ENCODE peak calls at places on chromosomes 11 and 22, in six cellular contexts. C, A, T, R, L and X are unnamed samples.

GRCh38 chr11:8832571-8833260 is 78.3 kb upstream of the AKIP1 start:
- DNase-seq in C (no peak), A (no peak), T (peak; percentile 37), R (no peak), L (peak; percentile 87), X (peak; percentile 84)

GRCh38 chr22:44572414-44573207 is 74.6 kb upstream of the RTL6 start:
- DNase-seq in C (no peak), A (no peak), T (no peak), R (peak; percentile 27), L (no peak), X (no peak)

GRCh38 chr11:33907419-33907818 is 15.5 kb upstream of the LMO2 start:
- DNase-seq in C (no peak), A (no peak), T (no peak), R (no peak), L (no peak), X (no peak)

GRCh38 chr11:67996622-67997459 is 7.1 kb downstream of the UNC93B1 start:
- DNase-seq in C (peak; percentile 68), A (peak; percentile 31), T (no peak), R (peak; percentile 80), L (peak; percentile 50), X (no peak)

GRCh38 chr11:101331411-101331810 is 201.8 kb upstream of the PGR start:
- DNase-seq in C (no peak), A (no peak), T (no peak), R (no peak), L (no peak), X (no peak)

GRCh38 chr11:65580031-65580692 is 4.3 kb downstream of the EHBP1L1 start:
- DNase-seq in C (no peak), A (no peak), T (no peak), R (no peak), L (no peak), X (no peak)

GRCh38 chr22:41998361-41999261 is at the start of gene WBP2NL:
- DNase-seq in C (peak; percentile 92), A (peak; percentile 79), T (peak; percentile 20), R (peak; percentile 89), L (peak; percentile 81), X (peak; percentile 24)

GRCh38 chr11:61725632-61726280 is 26.7 kb upstream of the MYRF start:
- DNase-seq in C (no peak), A (peak; percentile 16), T (peak; percentile 42), R (no peak), L (peak; percentile 75), X (no peak)

GRCh38 chr11:35218956-35219355 is 80.0 kb downstream of the CD44 start:
- DNase-seq in C (no peak), A (no peak), T (no peak), R (no peak), L (peak; percentile 66), X (peak; percentile 26)

GRCh38 chr11:67376873-67377808 is 3.7 kb upstream of the CLCF1 start:
- DNase-seq in C (no peak), A (no peak), T (no peak), R (no peak), L (no peak), X (no peak)

GRCh38 chr11:86816251-86816726 is 15.9 kb downstream of the PRSS23 start:
- DNase-seq in C (no peak), A (peak; percentile 93), T (no peak), R (no peak), L (peak; percentile 47), X (no peak)

GRCh38 chr11:122202951-122203456 is 87.0 kb upstream of the BLID start:
- DNase-seq in C (peak; percentile 62), A (no peak), T (no peak), R (peak; percentile 83), L (peak; percentile 86), X (no peak)

GRCh38 chr11:90846628-90847027 is 623.8 kb upstream of the CHORDC1 start:
- DNase-seq in C (no peak), A (no peak), T (no peak), R (no peak), L (no peak), X (no peak)

GRCh38 chr11:126163074-126163700 is 48.3 kb downstream of the RPUSD4 start:
- DNase-seq in C (no peak), A (no peak), T (no peak), R (no peak), L (peak; percentile 16), X (peak; percentile 91)
- H3K4me3 ChIP-seq in C (no peak overlapping the region), A (no peak overlapping the region), T (no peak overlapping the region), R (no peak overlapping the region), L (no peak overlapping the region), X (no peak overlapping the region)

GRCh38 chr11:128890216-128890542 is 977 bp upstream of the KCNJ5 start:
- DNase-seq in C (no peak), A (no peak), T (no peak), R (no peak), L (no peak), X (no peak)
- H3K4me3 ChIP-seq in C (no peak overlapping the region), A (no peak overlapping the region), T (peak overlapping the region; percentile 44), R (peak overlapping the region; percentile 59), L (peak overlapping the region; percentile 43), X (peak overlapping the region; percentile 39)

GRCh38 chr11:118175600-118176399 is 639 bp downstream of the SCN2B start:
- DNase-seq in C (no peak), A (no peak), T (no peak), R (no peak), L (no peak), X (no peak)

GRCh38 chr11:118175031-118175531 is 1.4 kb downstream of the SCN2B start:
- DNase-seq in C (no peak), A (no peak), T (no peak), R (no peak), L (peak; percentile 15), X (no peak)

GRCh38 chr11:118176400-118177134 is at the start of gene SCN2B:
- DNase-seq in C (no peak), A (no peak), T (no peak), R (no peak), L (no peak), X (no peak)

GRCh38 chr11:118180300-118180703 is 3.9 kb upstream of the SCN2B start:
- DNase-seq in C (no peak), A (no peak), T (no peak), R (peak; percentile 79), L (peak; percentile 15), X (no peak)
- H3K4me3 ChIP-seq in C (no peak overlapping the region), A (no peak overlapping the region), T (no peak overlapping the region), R (peak overlapping the region; percentile 31), L (no peak overlapping the region), X (no peak overlapping the region)

GRCh38 chr22:22168190-22168940 is 76.2 kb upstream of the VPREB1 start:
- DNase-seq in C (peak; percentile 21), A (no peak), T (peak; percentile 9), R (no peak), L (peak; percentile 54), X (no peak)
- H3K4me3 ChIP-seq in C (no peak overlapping the region), A (no peak overlapping the region), T (no peak overlapping the region), R (peak overlapping the region; percentile 19), L (no peak overlapping the region), X (no peak overlapping the region)

DNA sequence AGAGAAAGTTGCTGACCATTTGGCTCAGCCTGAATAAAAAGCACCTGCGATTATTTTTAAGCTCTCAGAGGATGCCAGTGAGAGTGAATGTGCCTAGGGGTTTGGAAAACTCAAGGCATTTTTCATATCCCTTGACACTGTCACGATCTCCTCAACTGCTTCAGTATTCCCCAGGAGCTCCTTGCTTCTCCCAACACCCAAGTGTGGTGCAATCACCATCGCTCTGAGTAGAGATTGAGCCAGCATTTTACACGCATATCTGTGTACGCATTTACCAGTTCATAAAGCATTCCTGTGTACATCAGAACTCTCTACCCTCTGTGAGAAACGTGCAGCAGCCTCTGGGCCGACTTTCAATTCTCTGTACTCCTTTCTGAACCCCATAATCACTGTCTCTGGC is 1.3 kb downstream of the SRRD start:
- DNase-seq in C (no peak), A (no peak), T (no peak), R (no peak), L (no peak), X (no peak)
- H3K4me3 ChIP-seq in C (no peak overlapping the region), A (no peak overlapping the region), T (peak overlapping the region; percentile 92), R (peak overlapping the region; percentile 99), L (no peak overlapping the region), X (no peak overlapping the region)

GRCh38 chr22:25475554-25476022 is 88.9 kb upstream of the GRK3 start:
- DNase-seq in C (no peak), A (peak; percentile 89), T (peak; percentile 69), R (no peak), L (peak; percentile 65), X (no peak)
- H3K4me3 ChIP-seq in C (no peak overlapping the region), A (no peak overlapping the region), T (no peak overlapping the region), R (no peak overlapping the region), L (no peak overlapping the region), X (no peak overlapping the region)

GRCh38 chr11:115920841-115921480 is 416.7 kb upstream of the CADM1 start:
- DNase-seq in C (no peak), A (no peak), T (no peak), R (no peak), L (no peak), X (no peak)

GRCh38 chr11:115921540-115921939 is 417.3 kb upstream of the CADM1 start:
- DNase-seq in C (no peak), A (no peak), T (no peak), R (no peak), L (no peak), X (no peak)

GRCh38 chr11:115920087-115920461 is 415.9 kb upstream of the CADM1 start:
- DNase-seq in C (no peak), A (no peak), T (no peak), R (no peak), L (no peak), X (no peak)

GRCh38 chr11:115918579-115918978 is 414.4 kb upstream of the CADM1 start:
- DNase-seq in C (no peak), A (no peak), T (no peak), R (no peak), L (no peak), X (no peak)

GRCh38 chr11:115919341-115920086 is 415.3 kb upstream of the CADM1 start:
- DNase-seq in C (no peak), A (no peak), T (no peak), R (no peak), L (no peak), X (no peak)
- H3K4me3 ChIP-seq in C (no peak overlapping the region), A (no peak overlapping the region), T (no peak overlapping the region), R (no peak overlapping the region), L (no peak overlapping the region), X (no peak overlapping the region)

DNA sequence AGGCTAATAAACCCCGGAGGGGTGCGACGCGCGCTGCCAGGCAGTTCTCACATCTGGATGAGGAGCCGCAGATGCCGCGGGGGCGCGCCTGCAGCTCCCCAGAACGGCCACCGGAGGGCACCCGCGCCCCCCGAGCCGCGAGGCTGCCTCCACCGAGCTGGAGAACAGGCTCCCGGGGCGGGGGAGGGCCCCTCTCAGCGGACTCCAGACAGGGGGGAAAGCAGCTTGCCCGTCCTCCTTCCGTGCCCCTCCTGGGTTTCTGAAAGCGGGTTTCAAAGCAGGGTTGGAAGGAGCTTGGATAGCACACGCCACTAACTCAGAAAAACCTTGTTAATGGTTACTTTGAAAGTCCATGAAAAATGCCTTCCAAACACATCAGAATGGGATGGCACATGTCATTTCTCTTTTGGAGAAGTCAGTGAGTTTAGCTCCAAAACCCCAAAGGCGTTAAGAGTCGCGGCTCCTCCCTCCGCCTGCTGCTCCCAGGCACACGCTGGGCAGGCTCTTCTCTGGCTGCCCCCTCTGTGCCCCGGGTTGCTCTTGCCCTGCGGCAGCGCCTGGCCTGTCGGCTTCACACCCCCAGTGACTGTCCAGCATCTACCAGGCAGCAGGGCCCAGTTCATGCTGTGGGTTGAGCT is 317.8 kb downstream of the NTM start:
- DNase-seq in C (peak; percentile 27), A (peak; percentile 54), T (no peak), R (peak; percentile 72), L (peak; percentile 66), X (no peak)
- H3K4me3 ChIP-seq in C (no peak overlapping the region), A (no peak overlapping the region), T (peak overlapping the region; percentile 2), R (peak overlapping the region; percentile 32), L (peak overlapping the region; percentile 39), X (peak overlapping the region; percentile 25)